ENCODE peak calls at places on chromosomes 4 and X, in four cellular contexts. Q, O, P and V are unnamed samples.

GRCh38 chr4:138307319-138307718 is 65.2 kb upstream of the SLC7A11 start:
- DNase-seq in P (no peak), Q (no peak), O (no peak), V (no peak)

GRCh38 chr4:15917297-15917696 is 21.2 kb downstream of the FGFBP1 start:
- DNase-seq in Q (no peak), O (no peak), P (no peak), V (no peak)

GRCh38 chrX:78712381-78712780 is 35.1 kb upstream of the LPAR4 start:
- DNase-seq in P (no peak), Q (no peak), O (no peak), V (no peak)

GRCh38 chrX:63918611-63919010 is 133.6 kb upstream of the ARHGEF9 start:
- DNase-seq in O (no peak), Q (no peak), P (no peak), V (no peak)

GRCh38 chrX:152895724-152896420 is 2.0 kb upstream of the ZNF185 start:
- DNase-seq in P (no peak), Q (no peak), O (no peak), V (no peak)

GRCh38 chr4:7653510-7654414 is 219.0 kb upstream of the PSAPL1 start:
- DNase-seq in P (no peak), Q (no peak), O (no peak), V (no peak)

GRCh38 chr4:150363721-150364688 is 217.9 kb upstream of the MAB21L2 start:
- DNase-seq in P (no peak), O (no peak), Q (no peak), V (no peak)

GRCh38 chrX:12007881-12008280 is 130.4 kb upstream of the FRMPD4 start:
- DNase-seq in O (no peak), P (peak; percentile 14), Q (no peak), V (no peak)

GRCh38 chr4:82661601-82662000 is 99.8 kb upstream of the TMEM150C start:
- DNase-seq in P (no peak), Q (no peak), O (no peak), V (no peak)

DNA sequence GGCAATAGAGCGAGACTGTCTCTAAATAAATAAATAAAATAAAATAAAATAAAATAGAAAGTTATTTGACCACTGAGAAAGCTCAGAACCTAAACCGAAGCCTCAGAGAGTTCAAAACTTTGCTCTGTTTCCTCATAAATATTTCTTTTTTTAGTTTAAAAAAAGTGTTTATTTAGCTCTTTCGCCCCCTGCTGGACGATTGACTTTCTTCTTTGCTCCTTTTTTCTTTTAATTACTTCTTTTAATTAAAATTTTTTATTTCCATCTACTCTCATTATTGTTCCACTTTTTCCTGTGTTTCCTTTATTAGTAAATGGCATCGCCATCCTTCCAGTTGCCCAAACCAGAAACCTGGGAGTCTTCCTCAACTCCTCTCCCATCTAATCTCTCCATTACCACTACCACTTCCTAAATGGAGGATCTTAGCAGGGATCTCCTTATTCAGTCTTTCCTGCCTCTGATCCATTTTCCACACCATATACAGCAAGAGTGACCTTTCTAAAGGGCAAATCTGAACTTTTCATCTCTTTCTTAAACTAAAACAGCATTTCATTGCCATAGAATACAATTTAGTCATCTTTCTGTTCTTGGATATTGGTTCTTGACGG is 728 bp upstream of the IL13RA2 start:
- DNase-seq in O (no peak), P (peak; percentile 4), Q (peak; percentile 8), V (no peak)
- TF ChIP-seq CTCF in O (no peak), P (peak; percentile 16), Q (peak; percentile 46), V (no peak)

GRCh38 chrX:101764538-101764937 is 104.9 kb upstream of the ARMCX2 start:
- DNase-seq in Q (no peak), P (no peak), O (no peak), V (no peak)

DNA sequence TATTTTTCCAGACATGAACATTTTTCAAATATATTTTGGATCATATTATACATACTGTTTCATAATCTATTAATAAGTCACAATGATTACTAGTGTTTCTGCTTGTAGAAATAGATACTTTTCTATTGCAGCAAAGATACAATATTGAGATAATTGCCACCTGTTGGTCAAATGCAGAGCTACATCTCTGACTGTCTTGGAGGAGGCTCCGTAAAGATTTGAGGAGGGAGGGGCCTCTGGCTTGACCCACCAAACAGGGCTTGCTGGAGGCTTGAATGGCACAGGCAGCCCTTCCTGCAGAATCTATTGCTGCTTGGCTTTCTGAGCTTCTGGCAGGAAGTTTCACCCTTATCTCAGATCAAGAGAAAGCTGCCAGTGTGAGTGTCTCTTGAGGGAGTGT is 99.3 kb upstream of the ARMCX2 start:
- DNase-seq in Q (peak; percentile 31), P (peak; percentile 47), O (no peak), V (no peak)
- TF ChIP-seq CTCF in Q (peak; percentile 43), P (no peak), O (peak; percentile 20), V (peak; percentile 42)

DNA sequence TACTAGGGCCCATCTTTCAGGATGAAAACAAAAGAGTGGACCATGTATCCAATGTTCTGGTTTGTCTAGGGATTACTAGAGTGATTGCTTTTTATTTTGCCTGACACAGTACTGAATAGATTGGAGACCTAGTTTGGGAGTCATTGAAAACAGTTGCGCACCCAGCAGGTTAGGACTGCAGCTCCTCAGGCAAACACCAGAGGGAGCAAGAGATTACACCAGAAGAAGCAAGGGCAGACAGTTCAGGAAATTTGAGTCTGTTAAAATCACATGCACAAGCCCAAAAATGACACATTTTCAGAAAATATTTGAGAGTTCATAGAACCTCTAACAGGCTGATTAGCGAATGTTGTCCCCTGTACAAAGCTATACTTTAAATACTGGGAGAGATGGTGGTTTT is 55.6 kb downstream of the CYLC1 start:
- DNase-seq in Q (peak; percentile 21), P (peak; percentile 0), O (peak; percentile 5), V (peak; percentile 2)
- TF ChIP-seq CTCF in Q (peak; percentile 50), P (no peak), O (peak; percentile 43), V (peak; percentile 20)

GRCh38 chrX:148572332-148572731 is 71.9 kb downstream of the AFF2 start:
- DNase-seq in Q (no peak), P (no peak), O (no peak), V (no peak)
- TF ChIP-seq CTCF in Q (no peak), P (no peak), O (no peak), V (no peak)

GRCh38 chr4:34105311-34105710 is 2139.0 kb downstream of the ARAP2 start:
- DNase-seq in P (no peak), O (no peak), Q (no peak), V (no peak)
- TF ChIP-seq CTCF in P (no peak), O (no peak), Q (no peak), V (no peak)

DNA sequence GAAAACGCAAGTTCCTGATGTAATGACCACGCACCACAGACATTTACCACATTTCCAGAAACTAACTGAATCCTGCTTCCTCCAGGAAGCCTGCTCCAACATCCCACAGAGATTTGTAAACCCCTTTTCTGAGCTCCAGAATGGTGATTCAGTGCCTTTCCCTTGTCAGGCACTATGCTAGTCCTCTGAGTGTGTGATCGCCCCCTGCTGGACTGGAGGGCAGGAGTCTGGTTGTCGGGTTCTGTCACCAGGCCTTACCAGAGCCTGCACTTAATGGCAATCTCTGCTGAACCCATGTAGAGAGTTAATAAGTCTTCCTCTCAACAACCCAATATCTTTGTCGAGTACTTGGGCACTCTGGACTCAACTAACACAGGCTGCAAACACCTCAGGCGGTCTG is 14.5 kb upstream of the KDM5C start:
- DNase-seq in Q (no peak), P (peak; percentile 71), O (no peak), V (peak; percentile 38)
- TF ChIP-seq CTCF in Q (no peak), P (peak; percentile 15), O (no peak), V (no peak)

DNA sequence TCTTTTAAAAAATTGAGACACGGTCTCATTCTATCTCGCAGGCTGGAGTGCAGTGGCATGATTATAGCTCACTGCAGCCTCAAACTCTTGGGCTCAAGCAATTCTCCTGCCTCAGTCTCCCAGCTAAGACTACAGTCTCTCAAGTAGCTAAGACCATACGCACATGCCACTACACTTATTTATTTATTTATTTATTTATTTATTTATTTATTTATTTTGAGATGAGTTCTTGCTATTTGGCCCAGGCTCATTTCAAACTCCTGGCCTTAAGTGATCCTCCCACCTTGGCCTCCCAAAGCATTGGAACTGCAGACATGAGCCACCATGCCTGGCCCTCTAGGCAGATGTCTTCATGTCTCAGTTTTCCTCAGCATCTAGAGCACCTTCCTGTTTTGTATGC is 482.2 kb downstream of the CFAP47 start:
- DNase-seq in Q (no peak), P (no peak), O (no peak), V (no peak)
- TF ChIP-seq CTCF in Q (no peak), P (no peak), O (no peak), V (no peak)

GRCh38 chr4:45482346-45482745 is 641.5 kb downstream of the GABRG1 start:
- DNase-seq in O (no peak), P (no peak), Q (no peak), V (no peak)

GRCh38 chr4:45484740-45485139 is 639.1 kb downstream of the GABRG1 start:
- DNase-seq in O (no peak), Q (no peak), P (no peak), V (no peak)
- TF ChIP-seq CTCF in O (no peak), Q (no peak), P (no peak), V (no peak)

GRCh38 chr4:13657016-13657415 is 29.5 kb upstream of the BOD1L1 start:
- DNase-seq in O (no peak), P (no peak), Q (no peak), V (no peak)

GRCh38 chr4:13656569-13656988 is 29.1 kb upstream of the BOD1L1 start:
- DNase-seq in O (peak; percentile 65), Q (peak; percentile 57), P (peak; percentile 87), V (peak; percentile 53)

GRCh38 chr4:13653356-13653755 is 25.8 kb upstream of the BOD1L1 start:
- DNase-seq in Q (no peak), P (no peak), O (no peak), V (no peak)

GRCh38 chr4:13659341-13660070 is 32.0 kb upstream of the BOD1L1 start:
- DNase-seq in Q (no peak), P (no peak), O (no peak), V (no peak)

GRCh38 chr4:13654158-13654797 is 26.8 kb upstream of the BOD1L1 start:
- DNase-seq in O (peak; percentile 78), Q (peak; percentile 91), P (peak; percentile 90), V (peak; percentile 77)
- TF ChIP-seq CTCF in O (peak; percentile 96), Q (peak; percentile 90), P (peak; percentile 78), V (peak; percentile 94)

DNA sequence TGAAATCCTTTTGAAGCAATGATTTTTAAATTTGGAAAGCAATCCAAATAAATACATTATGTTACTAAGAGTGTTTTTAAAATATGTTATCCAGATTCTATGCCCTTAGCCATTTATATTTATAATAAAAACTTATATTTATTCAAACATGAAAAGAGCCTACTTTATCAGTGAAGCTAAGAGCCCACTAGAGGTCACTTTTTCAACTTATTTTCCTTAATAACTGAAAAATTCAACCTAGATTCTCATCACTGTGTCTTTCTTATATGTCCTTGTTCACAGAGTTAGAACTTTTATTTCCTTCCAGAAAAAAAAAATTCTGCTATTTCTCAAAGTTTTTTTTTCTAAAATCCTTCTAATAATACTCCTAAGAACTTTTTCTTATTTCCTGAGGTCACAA is 23.9 kb downstream of the PRDM8 start:
- DNase-seq in O (no peak), Q (no peak), P (no peak), V (no peak)
- TF ChIP-seq CTCF in O (no peak), Q (peak; percentile 33), P (peak; percentile 25), V (peak; percentile 20)